ENCODE peak calls at places on chromosomes 2 and 18, in six cellular contexts. G is HCT116, R is GM23248, S is neural progenitor cell, I is hepatocyte, E is MM.1S. K is an unnamed sample. For H3K36me3, the result is how much of the 10 kb centered on the place peaks cover.

GRCh38 chr18:61893304-61893970 is 630 bp upstream of the RNF152 start:
- DNase-seq in G (no peak), R (peak), S (peak), I (peak), E (peak), K (no peak)

GRCh38 chr2:172674034-172674967 is 61.3 kb upstream of the RAPGEF4 start:
- DNase-seq in G (no peak), R (peak), S (peak), I (peak), E (peak), K (no peak)

GRCh38 chr2:33214436-33214835 is 262.0 kb upstream of the RASGRP3 start:
- DNase-seq in G (no peak), R (no peak), S (no peak), I (peak), E (no peak), K (no peak)

GRCh38 chr2:181036848-181037603 is 56.6 kb downstream of the UBE2E3 start:
- DNase-seq in G (no peak), R (peak), S (no peak), I (no peak), E (no peak), K (no peak)

GRCh38 chr2:198945496-198945895 is 512.2 kb downstream of the SATB2 start:
- DNase-seq in G (no peak), R (no peak), S (no peak), I (no peak), E (no peak), K (no peak)

GRCh38 chr2:66840321-66841014 is 405.5 kb downstream of the MEIS1 start:
- DNase-seq in G (no peak), R (peak), S (no peak), I (peak), E (no peak), K (no peak)

GRCh38 chr2:84424152-84424551 is 34.9 kb downstream of the SUCLG1 start:
- DNase-seq in G (no peak), R (peak), S (no peak), I (no peak), E (no peak), K (peak)

GRCh38 chr2:71882949-71883472 is 264.7 kb downstream of the CYP26B1 start:
- DNase-seq in G (peak), R (peak), S (no peak), I (peak), E (peak), K (no peak)

GRCh38 chr2:233174131-233174530 is 77.3 kb upstream of the ATG16L1 start:
- DNase-seq in G (no peak), R (no peak), S (no peak), I (no peak), E (no peak), K (no peak)

GRCh38 chr2:38073211-38074005 is 2.5 kb downstream of the CYP1B1 start:
- DNase-seq in G (no peak), R (no peak), S (peak), I (no peak), E (no peak), K (no peak)

GRCh38 chr18:50038448-50038847 is 156.5 kb downstream of the MYO5B start:
- DNase-seq in G (no peak), R (no peak), S (no peak), I (no peak), E (no peak), K (no peak)

GRCh38 chr2:27724191-27724590 is 47.3 kb upstream of the MRPL33 start:
- DNase-seq in G (no peak), R (no peak), S (no peak), I (no peak), E (no peak), K (no peak)

GRCh38 chr2:37189452-37190153 is 1.1 kb upstream of the SULT6B1 start:
- DNase-seq in G (peak), R (peak), S (peak), I (peak), E (no peak), K (no peak)

GRCh38 chr18:77087391-77088141 is 45.0 kb downstream of the MBP start:
- DNase-seq in G (no peak), R (peak), S (peak), I (peak), E (no peak), K (no peak)

GRCh38 chr2:192735467-192735866 is 540.7 kb upstream of the TMEFF2 start:
- DNase-seq in G (no peak), R (no peak), S (no peak), I (no peak), E (no peak), K (no peak)

GRCh38 chr2:85215074-85216050 is 82.2 kb downstream of the TCF7L1 start:
- DNase-seq in G (no peak), R (peak), S (peak), I (peak), E (peak), K (peak)

GRCh38 chr18:3332376-3332775 is 70.4 kb downstream of the MYL12B start:
- DNase-seq in G (no peak), R (peak), S (no peak), I (no peak), E (no peak), K (no peak)

GRCh38 chr2:142742301-142743214 is 134.9 kb upstream of the KYNU start:
- DNase-seq in G (no peak), R (peak), S (no peak), I (no peak), E (no peak), K (no peak)

GRCh38 chr2:18413794-18414396 is 146.6 kb downstream of the RDH14 start:
- DNase-seq in G (peak), R (peak), S (no peak), I (peak), E (no peak), K (no peak)

GRCh38 chr18:9914334-9914583 is 443 bp downstream of the VAPA start:
- DNase-seq in G (no peak), R (no peak), S (peak), I (no peak), E (no peak), K (no peak)

GRCh38 chr18:55833543-55833942 is 245.6 kb upstream of the TCF4 start:
- DNase-seq in G (no peak), R (peak), S (no peak), I (peak), E (no peak), K (no peak)

GRCh38 chr2:71190959-71191943 is 35.7 kb downstream of the PAIP2B start:
- DNase-seq in G (peak), R (peak), S (no peak), I (no peak), E (no peak), K (peak)

GRCh38 chr2:117470311-117471095 is 344.0 kb upstream of the DDX18 start:
- DNase-seq in G (peak), R (peak), S (peak), I (peak), E (peak), K (peak)

GRCh38 chr2:239343946-239344856 is 56.6 kb downstream of the HDAC4 start:
- DNase-seq in G (no peak), R (no peak), S (no peak), I (no peak), E (no peak), K (no peak)

GRCh38 chr2:240595381-240596079 is 9.0 kb downstream of the CAPN10 start:
- DNase-seq in G (no peak), R (peak), S (peak), I (no peak), E (no peak), K (peak)

GRCh38 chr2:127621981-127622431 is 23.9 kb upstream of the GPR17 start:
- DNase-seq in G (no peak), R (no peak), S (no peak), I (no peak), E (no peak), K (no peak)

GRCh38 chr2:68466361-68466777 is 725 bp downstream of the FBXO48 start:
- DNase-seq in G (no peak), R (peak), S (peak), I (peak), E (peak), K (peak)

GRCh38 chr2:173187911-173188788 is 112.5 kb downstream of the MAP3K20 start:
- DNase-seq in G (no peak), R (peak), S (no peak), I (no peak), E (no peak), K (no peak)

GRCh38 chr2:96102596-96103387 is 13.6 kb downstream of the ADRA2B start:
- DNase-seq in G (no peak), R (no peak), S (no peak), I (no peak), E (no peak), K (no peak)

GRCh38 chr18:7626922-7627440 is 59.9 kb downstream of the PTPRM start:
- DNase-seq in G (no peak), R (peak), S (no peak), I (peak), E (no peak), K (no peak)

GRCh38 chr2:9065901-9066300 is 62.4 kb upstream of the MBOAT2 start:
- DNase-seq in G (no peak), R (no peak), S (no peak), I (no peak), E (no peak), K (no peak)

GRCh38 chr2:74935883-74936483 is 22.5 kb upstream of the POLE4 start:
- DNase-seq in G (no peak), R (peak), S (no peak), I (no peak), E (no peak), K (no peak)
- TF ChIP-seq EZH2phosphoT487 in G (no peak), R (no peak), S (no peak), I (no peak), E (no peak), K (no peak)

GRCh38 chr2:15293262-15293937 is 267.7 kb downstream of the NBAS start:
- DNase-seq in G (no peak), R (no peak), S (no peak), I (no peak), E (no peak), K (no peak)
- H3K36me3 ChIP-seq in G (under half), R (under half), S (under half), I (under half), E (under half), K (under half)

GRCh38 chr18:48914581-48915251 is 36.0 kb downstream of the SMAD7 start:
- DNase-seq in G (no peak), R (no peak), S (no peak), I (peak), E (peak), K (no peak)
- TF ChIP-seq EZH2phosphoT487 in G (no peak), R (no peak), S (no peak), I (no peak), E (no peak), K (no peak)

DNA sequence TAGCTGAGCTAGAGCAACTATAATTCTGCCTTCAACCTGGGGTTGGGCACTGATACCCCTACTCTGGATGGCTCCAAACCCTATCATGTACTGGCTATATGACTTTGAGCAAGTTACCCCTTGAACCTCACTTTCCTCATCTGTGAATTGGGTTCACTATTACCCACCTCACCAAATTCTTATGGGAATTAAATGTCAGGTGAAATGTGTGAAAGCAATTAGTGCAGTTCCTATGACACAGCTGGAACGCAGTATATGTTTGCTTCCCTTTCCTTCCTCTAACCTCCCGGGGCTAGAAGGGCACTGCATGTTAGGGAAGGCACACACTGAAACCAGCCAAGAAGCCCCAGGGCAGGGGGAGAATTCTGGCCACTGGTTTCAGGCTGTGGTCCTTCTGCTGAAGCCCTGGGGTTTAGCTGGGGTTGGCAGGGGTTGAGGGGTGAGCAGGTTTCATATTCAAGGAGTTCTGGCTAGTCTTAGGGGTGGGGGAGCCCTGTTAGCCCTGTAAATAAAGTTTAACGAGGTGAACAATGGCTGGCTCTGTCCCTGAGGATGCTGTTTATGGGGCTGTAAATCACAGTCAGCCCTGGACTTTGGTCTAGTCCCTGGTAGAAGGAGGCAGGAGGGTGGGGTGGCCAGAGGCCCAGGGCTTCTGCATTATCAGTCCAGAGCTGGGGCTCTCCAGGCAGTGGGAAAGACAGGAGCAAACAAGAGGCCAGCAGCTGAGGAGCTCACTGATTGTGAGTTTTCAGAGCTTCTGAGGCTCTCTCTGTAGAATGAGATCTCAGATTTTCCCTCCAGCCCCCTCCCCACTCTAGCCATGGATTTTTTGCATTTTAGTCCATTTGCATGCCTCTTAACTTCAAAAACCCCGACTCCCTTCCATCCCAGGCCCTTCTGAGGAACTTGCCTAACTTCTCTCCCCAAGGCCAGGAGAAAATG is 8.0 kb downstream of the PKDCC start:
- DNase-seq in G (no peak), R (no peak), S (no peak), I (peak), E (no peak), K (no peak)
- H3K36me3 ChIP-seq in G (under half), R (under half), S (under half), I (under half), E (under half), K (under half)

GRCh38 chr2:208265371-208265806 is 666 bp upstream of the PIKFYVE start:
- DNase-seq in G (no peak), R (peak), S (peak), I (peak), E (peak), K (peak)
- TF ChIP-seq EZH2phosphoT487 in G (no peak), R (no peak), S (no peak), I (no peak), E (no peak), K (no peak)

DNA sequence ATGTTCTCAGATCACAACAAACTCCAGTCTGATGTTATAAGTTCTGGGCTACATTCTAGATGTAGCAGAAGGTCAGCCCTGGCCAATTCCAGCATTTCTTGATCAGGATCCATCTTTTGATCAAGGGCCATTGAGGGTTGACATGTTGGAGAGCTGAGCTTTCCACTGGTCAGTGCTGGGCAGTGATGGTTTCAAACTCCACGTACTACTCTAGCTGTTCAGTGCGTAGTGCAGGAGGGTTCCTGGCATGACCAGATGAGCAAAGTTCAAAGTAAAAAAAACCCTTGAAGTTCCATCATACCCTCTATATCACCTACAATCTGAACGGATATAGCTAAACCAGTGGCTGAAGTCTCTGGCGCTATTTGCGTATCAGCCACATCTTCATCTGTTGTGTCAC is 210.4 kb upstream of the OSR1 start:
- DNase-seq in G (no peak), R (no peak), S (no peak), I (no peak), E (no peak), K (no peak)
- H3K36me3 ChIP-seq in G (under half), R (under half), S (under half), I (under half), E (under half), K (under half)

DNA sequence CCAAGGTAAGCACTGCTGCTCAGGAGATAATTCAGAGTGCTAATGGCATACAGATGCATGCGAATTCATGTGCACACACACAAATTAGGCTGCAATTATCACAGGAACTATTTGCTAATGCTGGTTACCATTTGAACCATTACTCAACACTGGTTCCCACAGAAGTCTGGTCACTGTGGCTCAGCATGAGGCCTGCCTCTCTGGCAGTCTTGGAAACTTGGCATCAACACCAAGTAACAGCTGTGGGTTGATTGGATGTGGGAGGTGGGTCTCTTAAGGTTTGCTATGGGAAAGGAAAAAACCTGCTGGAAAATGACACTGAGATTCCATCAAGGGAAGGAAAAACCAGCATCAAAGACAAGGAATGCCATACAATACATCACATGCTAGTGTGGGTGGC is 105.0 kb downstream of the CELF4 start:
- DNase-seq in G (no peak), R (peak), S (no peak), I (no peak), E (no peak), K (no peak)
- TF ChIP-seq EZH2phosphoT487 in G (no peak), R (no peak), S (no peak), I (no peak), E (no peak), K (no peak)

DNA sequence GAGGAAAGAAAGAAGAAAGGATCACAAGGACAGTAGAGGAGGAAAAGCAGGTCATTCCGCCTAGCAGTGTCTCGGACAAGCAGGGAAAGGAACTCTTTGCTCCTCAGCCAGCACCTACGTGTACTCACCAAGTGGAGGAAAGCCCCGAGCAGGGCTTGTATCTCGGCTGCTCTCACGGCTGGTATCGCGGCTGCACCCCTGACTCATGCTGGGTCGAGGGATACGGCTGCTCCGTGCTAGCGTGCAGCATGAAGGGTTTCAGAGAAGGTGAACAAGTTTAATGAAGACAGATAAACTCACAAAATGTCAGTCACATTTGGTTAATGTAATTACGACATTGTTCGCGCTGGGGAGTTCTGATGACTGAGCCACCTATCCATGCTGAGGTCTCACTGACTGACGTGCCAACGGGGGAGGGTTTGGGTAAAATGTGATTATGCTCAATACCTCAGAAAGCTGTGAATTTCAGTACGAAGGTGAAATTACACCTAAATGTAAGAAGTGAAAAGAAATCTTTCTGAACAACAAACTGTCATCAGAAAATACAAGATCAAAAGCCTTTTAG is 112.1 kb upstream of the RNU4ATAC start:
- DNase-seq in G (no peak), R (no peak), S (no peak), I (no peak), E (no peak), K (no peak)
- H3K36me3 ChIP-seq in G (under half), R (under half), S (under half), I (under half), E (under half), K (under half)

K was measured in OCI-LY7.